ENCODE peak calls at places on chromosomes 16 and 17, in six cellular contexts. L is mesenchymal stem cell, Y is IMR-90, R is H9, F is H1, U is trophoblast cell. V is an unnamed sample.

GRCh38 chr17:78316115-78316866 is 43.6 kb downstream of the SOCS3 start:
- DNase-seq in L (no peak), Y (no peak), R (peak), F (no peak), U (no peak), V (no peak)

GRCh38 chr17:81514735-81515529 is 2.3 kb upstream of the ACTG1 start:
- DNase-seq in L (peak), Y (peak), R (peak), F (no peak), U (peak), V (peak)

GRCh38 chr16:10663744-10664143 is 31.0 kb downstream of the TEKT5 start:
- DNase-seq in L (no peak), Y (no peak), R (no peak), F (no peak), U (no peak), V (no peak)

GRCh38 chr17:6525111-6525510 is 31.2 kb downstream of the PITPNM3 start:
- DNase-seq in L (no peak), Y (no peak), R (peak), F (no peak), U (no peak), V (no peak)

GRCh38 chr17:60077672-60078519 is 825 bp downstream of the HEATR6 start:
- DNase-seq in L (peak), Y (no peak), R (no peak), F (no peak), U (peak), V (no peak)

GRCh38 chr17:74921045-74921681 is 1.9 kb downstream of the USH1G start:
- DNase-seq in L (no peak), Y (no peak), R (peak), F (no peak), U (no peak), V (no peak)

GRCh38 chr17:32523017-32523680 is 36.4 kb downstream of the CDK5R1 start:
- DNase-seq in L (no peak), Y (no peak), R (no peak), F (no peak), U (no peak), V (no peak)

GRCh38 chr16:67748791-67749282 is 29.7 kb upstream of the GFOD2 start:
- DNase-seq in L (no peak), Y (no peak), R (no peak), F (no peak), U (no peak), V (no peak)

GRCh38 chr17:73323622-73324455 is 12.0 kb upstream of the CDC42EP4 start:
- DNase-seq in L (peak), Y (peak), R (no peak), F (no peak), U (no peak), V (no peak)

GRCh38 chr16:67458121-67458641 is 22.8 kb downstream of the ATP6V0D1 start:
- DNase-seq in L (no peak), Y (no peak), R (no peak), F (no peak), U (no peak), V (no peak)

GRCh38 chr17:50264263-50265113 is 9.8 kb upstream of the TMEM92 start:
- DNase-seq in L (peak), Y (peak), R (peak), F (no peak), U (no peak), V (no peak)

GRCh38 chr16:67165121-67166034 is 833 bp downstream of the HSF4 start:
- DNase-seq in L (peak), Y (no peak), R (no peak), F (no peak), U (no peak), V (no peak)

GRCh38 chr17:83195330-83196087 is 116.1 kb downstream of the METRNL start:
- DNase-seq in L (no peak), Y (no peak), R (no peak), F (no peak), U (no peak), V (no peak)

GRCh38 chr16:84380405-84380804 is 12.1 kb downstream of the ATP2C2 start:
- DNase-seq in L (no peak), Y (no peak), R (no peak), F (no peak), U (no peak), V (no peak)

GRCh38 chr16:75231570-75231969 is 12.8 kb downstream of the CTRB1 start:
- DNase-seq in L (no peak), Y (no peak), R (no peak), F (no peak), U (no peak), V (no peak)

GRCh38 chr17:82939213-82940030 is 99.6 kb upstream of the ZNF750 start:
- DNase-seq in L (no peak), Y (no peak), R (no peak), F (no peak), U (no peak), V (no peak)

GRCh38 chr17:81037026-81037782 is 2.3 kb downstream of the BAIAP2 start:
- DNase-seq in L (peak), Y (no peak), R (no peak), F (no peak), U (peak), V (no peak)

GRCh38 chr17:59972778-59973177 is 8.2 kb upstream of the RNFT1 start:
- DNase-seq in L (peak), Y (peak), R (no peak), F (no peak), U (no peak), V (no peak)

GRCh38 chr17:1929896-1930750 is 95.0 kb downstream of the RTN4RL1 start:
- DNase-seq in L (no peak), Y (no peak), R (peak), F (no peak), U (no peak), V (no peak)

GRCh38 chr17:66695098-66695497 is 139.8 kb upstream of the CACNG5 start:
- DNase-seq in L (no peak), Y (no peak), R (peak), F (no peak), U (no peak), V (no peak)

GRCh38 chr17:28392491-28392890 is 13.5 kb downstream of the SLC46A1 start:
- DNase-seq in L (no peak), Y (no peak), R (peak), F (no peak), U (no peak), V (no peak)

GRCh38 chr16:75653926-75654325 is 6.4 kb downstream of the TERF2IP start:
- DNase-seq in L (no peak), Y (peak), R (no peak), F (no peak), U (no peak), V (no peak)

GRCh38 chr17:76582660-76583059 is 3.0 kb downstream of the ST6GALNAC2 start:
- DNase-seq in L (no peak), Y (no peak), R (no peak), F (no peak), U (no peak), V (no peak)

GRCh38 chr17:2214047-2214717 is 89.4 kb downstream of the SMG6 start:
- DNase-seq in L (peak), Y (peak), R (no peak), F (no peak), U (peak), V (no peak)

GRCh38 chr17:18250259-18250658 is 8.3 kb downstream of the FLII start:
- DNase-seq in L (no peak), Y (no peak), R (no peak), F (no peak), U (peak), V (no peak)

GRCh38 chr17:18246880-18247612 is 11.5 kb downstream of the FLII start:
- DNase-seq in L (peak), Y (peak), R (peak), F (peak), U (peak), V (no peak)

GRCh38 chr17:18247613-18248001 is 10.9 kb downstream of the FLII start:
- DNase-seq in L (no peak), Y (no peak), R (no peak), F (no peak), U (no peak), V (no peak)

GRCh38 chr17:18248811-18249210 is 9.7 kb downstream of the FLII start:
- DNase-seq in L (no peak), Y (no peak), R (no peak), F (no peak), U (no peak), V (no peak)

GRCh38 chr17:18248300-18248731 is 10.2 kb downstream of the FLII start:
- DNase-seq in L (peak), Y (peak), R (peak), F (no peak), U (peak), V (no peak)
- H4K91ac ChIP-seq in L (no peak), Y (no peak), R (no peak), F (no peak), U (no peak), V (no peak)

GRCh38 chr17:16343569-16343968 is 9.7 kb downstream of the CENPV start:
- DNase-seq in L (no peak), Y (no peak), R (no peak), F (no peak), U (no peak), V (no peak)
- H4K91ac ChIP-seq in L (no peak), Y (no peak), R (no peak), F (no peak), U (no peak), V (no peak)

DNA sequence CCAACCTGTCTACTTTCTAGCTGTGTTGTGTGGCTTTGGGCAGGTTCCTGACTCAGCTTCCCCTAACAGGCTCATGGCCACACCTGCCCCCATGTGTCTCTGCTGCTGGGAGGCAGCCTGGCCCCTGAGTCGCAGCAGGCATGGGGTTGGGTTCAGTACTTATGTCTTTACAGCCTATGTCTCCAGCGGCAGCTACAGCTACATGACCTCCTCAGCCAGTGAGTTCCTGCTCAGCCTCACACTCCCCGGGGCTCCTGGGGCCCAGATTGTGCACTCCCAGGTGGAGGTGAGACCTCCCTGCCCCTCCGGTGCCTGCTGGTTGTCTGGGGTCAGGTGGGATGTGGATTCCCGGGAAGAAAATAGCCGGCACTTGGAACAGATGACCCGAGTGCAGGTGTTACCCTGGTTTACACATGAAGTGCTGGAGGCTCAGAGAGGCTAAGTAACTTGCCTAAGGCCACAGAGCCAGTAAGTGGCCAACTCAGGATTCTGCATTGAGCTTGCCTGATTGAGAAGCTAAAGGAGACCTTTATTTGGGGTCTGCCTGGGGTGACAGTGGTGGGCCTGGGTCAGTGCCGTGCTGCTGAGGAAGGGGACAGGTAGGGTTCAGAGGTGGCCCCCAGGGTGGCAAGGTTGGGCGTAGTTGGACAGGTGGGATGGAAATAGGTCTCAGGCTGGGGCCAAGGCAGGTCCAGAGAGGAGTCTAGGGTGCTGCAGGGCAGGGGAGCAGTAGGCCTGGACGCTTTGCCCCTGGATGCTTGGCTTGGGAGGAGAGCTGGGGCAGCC is 15.9 kb downstream of the FCSK start:
- DNase-seq in L (no peak), Y (no peak), R (no peak), F (no peak), U (no peak), V (no peak)
- H4K91ac ChIP-seq in L (peak), Y (no peak), R (no peak), F (peak), U (no peak), V (no peak)

DNA sequence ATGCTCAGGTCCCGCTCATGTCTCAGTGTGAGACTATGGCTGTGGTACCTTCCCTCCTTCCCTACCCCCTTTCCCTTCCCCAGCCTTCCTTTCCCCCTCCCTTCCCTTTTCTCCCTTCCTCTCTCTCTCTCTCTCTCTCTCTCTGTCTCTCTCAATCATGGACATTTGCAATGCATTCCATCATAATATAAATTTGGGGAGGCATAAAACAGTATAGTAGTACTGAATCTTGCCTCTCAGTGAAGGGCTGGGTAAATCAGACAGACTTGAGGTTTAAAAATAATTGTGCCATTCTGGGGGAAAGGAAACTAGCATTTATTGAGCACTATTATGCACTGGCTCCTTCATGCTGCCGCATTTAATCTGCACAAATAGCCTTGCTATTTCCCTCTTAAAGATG is 4.3 kb downstream of the ZKSCAN2 start:
- DNase-seq in L (no peak), Y (no peak), R (no peak), F (no peak), U (no peak), V (no peak)
- H4K91ac ChIP-seq in L (no peak), Y (no peak), R (no peak), F (no peak), U (no peak), V (no peak)

GRCh38 chr16:4550587-4550986 is 5.6 kb upstream of the C16orf96 start:
- DNase-seq in L (no peak), Y (no peak), R (no peak), F (no peak), U (no peak), V (no peak)

GRCh38 chr16:4558026-4558425 is 1.9 kb downstream of the C16orf96 start:
- DNase-seq in L (no peak), Y (no peak), R (no peak), F (no peak), U (no peak), V (no peak)

GRCh38 chr16:4556112-4556511 is at the start of gene C16orf96:
- DNase-seq in L (no peak), Y (no peak), R (no peak), F (no peak), U (no peak), V (no peak)

GRCh38 chr16:4561565-4561964 is 5.4 kb downstream of the C16orf96 start:
- DNase-seq in L (no peak), Y (no peak), R (no peak), F (no peak), U (no peak), V (peak)

GRCh38 chr16:4556580-4556979 is 440 bp downstream of the C16orf96 start:
- DNase-seq in L (no peak), Y (no peak), R (no peak), F (no peak), U (no peak), V (no peak)
- H4K91ac ChIP-seq in L (no peak), Y (no peak), R (no peak), F (no peak), U (no peak), V (no peak)

V was measured in neuronal stem cell.